ENCODE peak calls at places on chromosomes 1 and 21, in ten cellular contexts. G is A172; V is GF-D8; O is activated CD4-positive, alpha-beta memory T cell treated with anti-CD3 and anti-CD28 coated beads for 36 hours; I is CD8-positive, alpha-beta memory T cell; Y is Right ventricle myocardium superior; R is CD4-positive, CD25-positive, alpha-beta regulatory T cell; Z is GM13976; W is activated CD4-positive, alpha-beta T cell treated with anti-CD3 and anti-CD28 coated beads for 24 hours; U is HT1080. J is an unnamed sample.

GRCh38 chr1:227451062-227451461 is 112.3 kb upstream of the ZNF678 start:
- DNase-seq in G (no peak), V (no peak), O (no peak), I (no peak), Y (no peak), R (no peak), Z (no peak), W (no peak), U (no peak), J (no peak)

GRCh38 chr1:119141020-119141424 is 569 bp upstream of the WARS2 start:
- DNase-seq in G (no peak), V (no peak), O (peak), I (no peak), Y (peak), R (no peak), Z (no peak), W (peak), U (peak), J (no peak)

GRCh38 chr21:45109831-45110492 is 35.6 kb downstream of the ADARB1 start:
- DNase-seq in G (peak), V (peak), O (peak), I (peak), Y (no peak), R (peak), Z (peak), W (peak), U (no peak), J (peak)

GRCh38 chr21:39938086-39938611 is 70.9 kb downstream of the PCP4 start:
- DNase-seq in G (no peak), V (no peak), O (no peak), I (no peak), Y (no peak), R (no peak), Z (no peak), W (no peak), U (no peak), J (no peak)

GRCh38 chr1:179025975-179026812 is 500 bp downstream of the FAM20B start:
- DNase-seq in G (peak), V (peak), O (peak), I (peak), Y (peak), R (peak), Z (peak), W (peak), U (peak), J (peak)

GRCh38 chr1:202282017-202282335 is 59.8 kb downstream of the UBE2T start:
- DNase-seq in G (no peak), V (no peak), O (no peak), I (no peak), Y (no peak), R (no peak), Z (no peak), W (no peak), U (no peak), J (no peak)

GRCh38 chr1:54227091-54227602 is 27.2 kb downstream of the MRPL37 start:
- DNase-seq in G (peak), V (no peak), O (peak), I (no peak), Y (no peak), R (no peak), Z (peak), W (no peak), U (peak), J (no peak)

GRCh38 chr1:85447000-85447943 is 17.7 kb downstream of the DDAH1 start:
- DNase-seq in G (no peak), V (no peak), O (no peak), I (no peak), Y (no peak), R (no peak), Z (no peak), W (no peak), U (no peak), J (no peak)

GRCh38 chr1:234851450-234852438 is 241.8 kb upstream of the IRF2BP2 start:
- DNase-seq in G (peak), V (peak), O (peak), I (no peak), Y (no peak), R (no peak), Z (peak), W (no peak), U (peak), J (no peak)

J was measured in activated gamma-delta T cell treated with anti-CD3 and anti-CD28 coated beads, Interleukin-2, amount 50 U/mL, for 16 hours.